ENCODE peak calls at places on chromosomes 7 and 10, in eight cellular contexts. B, J, E, H, Z, O, N and W are unnamed samples.

GRCh38 chr7:29328811-29329210 is 134.2 kb downstream of the CHN2 start:
- DNase-seq in B (no peak), J (no peak), E (no peak), H (no peak), Z (no peak), O (no peak), N (no peak), W (no peak)

GRCh38 chr7:130048906-130049305 is 2.3 kb downstream of the ZC3HC1 start:
- DNase-seq in B (no peak), J (no peak), E (no peak), H (no peak), Z (no peak), O (no peak), N (no peak), W (no peak)

GRCh38 chr10:43061764-43062163 is 15.1 kb upstream of the RET start:
- DNase-seq in B (no peak), J (peak), E (no peak), H (no peak), Z (no peak), O (peak), N (no peak), W (no peak)

GRCh38 chr10:57338823-57339558 is 928.7 kb downstream of the IPMK start:
- DNase-seq in B (peak), J (peak), E (no peak), H (no peak), Z (peak), O (no peak), N (no peak), W (peak)

GRCh38 chr10:128803790-128804189 is 663.3 kb upstream of the MGMT start:
- DNase-seq in B (no peak), J (no peak), E (no peak), H (peak), Z (no peak), O (no peak), N (no peak), W (no peak)

GRCh38 chr10:50393784-50394183 is 142.5 kb upstream of the ASAH2 start:
- DNase-seq in B (peak), J (peak), E (no peak), H (no peak), Z (peak), O (no peak), N (no peak), W (no peak)

GRCh38 chr10:32540691-32541470 is 94.9 kb downstream of the CCDC7 start:
- DNase-seq in B (no peak), J (no peak), E (no peak), H (no peak), Z (no peak), O (no peak), N (no peak), W (no peak)

GRCh38 chr10:74977913-74978847 is 133.3 kb upstream of the SAMD8 start:
- DNase-seq in B (no peak), J (no peak), E (no peak), H (no peak), Z (no peak), O (no peak), N (no peak), W (no peak)

GRCh38 chr10:124625831-124626238 is 118.3 kb downstream of the FAM53B start:
- DNase-seq in B (no peak), J (no peak), E (no peak), H (no peak), Z (no peak), O (no peak), N (no peak), W (no peak)

GRCh38 chr10:48536226-48536500 is 68.7 kb downstream of the ARHGAP22 start:
- DNase-seq in B (no peak), J (no peak), E (no peak), H (no peak), Z (no peak), O (no peak), N (no peak), W (no peak)

GRCh38 chr10:48536916-48537890 is 67.7 kb downstream of the ARHGAP22 start:
- DNase-seq in B (no peak), J (no peak), E (no peak), H (peak), Z (no peak), O (no peak), N (no peak), W (no peak)

GRCh38 chr10:48533951-48534720 is 70.7 kb downstream of the ARHGAP22 start:
- DNase-seq in B (no peak), J (no peak), E (no peak), H (peak), Z (no peak), O (no peak), N (no peak), W (peak)

GRCh38 chr10:48533540-48533939 is 71.3 kb downstream of the ARHGAP22 start:
- DNase-seq in B (no peak), J (no peak), E (no peak), H (no peak), Z (no peak), O (no peak), N (no peak), W (no peak)

DNA sequence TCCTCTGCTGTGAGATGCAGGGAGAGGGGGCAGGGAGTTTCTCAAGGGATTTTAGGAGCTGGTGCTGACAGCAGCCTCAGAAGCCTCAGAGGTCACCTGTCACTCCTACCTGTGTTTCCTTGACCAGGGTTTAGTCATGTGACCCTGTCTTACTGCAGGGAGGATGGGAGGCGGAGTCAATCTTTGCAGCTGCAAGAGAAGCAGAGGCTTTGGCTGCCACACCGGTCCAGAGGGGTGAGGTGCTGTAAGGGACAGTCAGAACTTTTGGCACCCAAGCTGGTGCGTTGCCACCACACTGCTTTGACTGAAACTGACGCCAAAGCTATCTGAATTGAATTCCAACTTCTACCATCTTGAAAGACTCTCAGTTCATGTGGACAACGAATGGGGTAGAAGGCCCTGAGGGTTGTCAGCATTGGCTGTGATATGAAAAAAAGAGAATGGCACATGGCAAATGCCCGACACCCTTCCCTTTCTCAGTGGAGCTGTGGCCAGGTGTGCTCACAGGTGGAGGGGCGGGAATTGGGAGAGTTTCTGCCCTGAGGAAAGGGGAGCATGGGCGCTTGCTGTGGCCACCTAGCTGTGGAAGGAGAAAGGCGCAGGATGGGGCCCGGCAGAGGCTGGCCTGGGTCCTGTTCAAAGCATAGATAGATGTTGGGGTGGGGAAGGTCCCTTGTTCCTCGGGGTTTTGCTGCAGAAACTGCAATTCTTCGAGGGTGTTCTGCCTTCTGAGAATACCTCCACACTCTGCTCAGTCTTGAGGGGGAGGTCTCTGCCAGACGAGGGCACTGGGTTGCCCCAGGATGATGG is 69.3 kb downstream of the ARHGAP22 start:
- DNase-seq in B (no peak), J (no peak), E (no peak), H (peak), Z (no peak), O (no peak), N (no peak), W (no peak)
- TF ChIP-seq CTCF in B (no peak), J (no peak), E (no peak), H (peak), Z (no peak), O (no peak), N (no peak), W (peak)

GRCh38 chr10:100349087-100349486 is 2.1 kb downstream of the SCD start:
- DNase-seq in B (no peak), J (no peak), E (no peak), H (no peak), Z (no peak), O (no peak), N (no peak), W (no peak)

GRCh38 chr10:100349672-100350071 is 2.6 kb downstream of the SCD start:
- DNase-seq in B (no peak), J (no peak), E (no peak), H (no peak), Z (no peak), O (no peak), N (no peak), W (no peak)

GRCh38 chr10:100348389-100348927 is 1.4 kb downstream of the SCD start:
- DNase-seq in B (no peak), J (no peak), E (no peak), H (no peak), Z (no peak), O (no peak), N (no peak), W (no peak)

GRCh38 chr10:100353770-100354485 is 6.9 kb downstream of the SCD start:
- DNase-seq in B (no peak), J (no peak), E (no peak), H (peak), Z (no peak), O (no peak), N (no peak), W (no peak)

GRCh38 chr10:100350914-100351485 is 4.0 kb downstream of the SCD start:
- DNase-seq in B (no peak), J (no peak), E (no peak), H (no peak), Z (no peak), O (no peak), N (no peak), W (no peak)
- H3K4me3 ChIP-seq in B (no peak), J (no peak), E (no peak), H (peak), Z (no peak), O (no peak), N (peak), W (no peak)

DNA sequence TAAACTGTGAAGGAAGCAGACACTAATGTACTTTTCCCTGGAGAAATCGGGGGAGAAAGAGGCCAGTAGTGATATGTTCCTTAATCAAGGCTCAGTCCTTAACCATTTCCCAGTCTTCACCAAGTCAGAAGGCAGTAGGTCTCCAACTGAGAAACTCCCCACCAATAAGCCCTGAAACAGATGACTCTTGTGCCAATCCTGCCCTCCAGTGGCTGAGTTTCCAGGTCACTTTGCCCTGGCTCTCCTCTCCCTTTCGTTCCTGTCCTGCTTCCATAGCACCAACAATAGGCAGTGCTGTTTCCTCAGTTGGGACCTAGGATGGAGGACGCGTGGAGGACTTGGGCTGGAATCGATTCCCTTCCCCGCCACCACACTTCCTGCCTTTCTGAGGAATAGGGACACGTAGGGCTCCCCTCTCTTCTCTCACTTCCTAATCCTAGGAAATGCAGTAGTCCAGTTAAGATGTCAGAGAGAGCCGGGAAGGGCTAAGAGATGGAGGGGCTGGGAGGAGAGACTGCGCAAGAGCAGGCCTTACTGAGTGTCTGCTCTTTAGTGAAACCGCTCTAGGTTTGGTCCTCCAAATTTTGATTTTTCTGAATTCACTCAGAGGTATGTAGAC is 23.4 kb downstream of the ATOH7 start:
- DNase-seq in B (peak), J (peak), E (no peak), H (peak), Z (peak), O (no peak), N (no peak), W (peak)
- TF ChIP-seq CTCF in B (peak), J (peak), E (peak), H (peak), Z (peak), O (no peak), N (peak), W (peak)

GRCh38 chr10:26640391-26640790 is 57.1 kb upstream of the PDSS1 start:
- DNase-seq in B (no peak), J (no peak), E (no peak), H (no peak), Z (no peak), O (no peak), N (no peak), W (no peak)
- H3K4me3 ChIP-seq in B (no peak), J (no peak), E (no peak), H (no peak), Z (no peak), O (no peak), N (no peak), W (no peak)

GRCh38 chr7:158495780-158496179 is 91.8 kb downstream of the PTPRN2 start:
- DNase-seq in B (no peak), J (no peak), E (no peak), H (peak), Z (peak), O (no peak), N (no peak), W (no peak)
- TF ChIP-seq CTCF in B (no peak), J (no peak), E (no peak), H (peak), Z (peak), O (no peak), N (no peak), W (no peak)

GRCh38 chr7:27182285-27182827 is 2.7 kb downstream of the HOXA11 start:
- DNase-seq in B (no peak), J (no peak), E (peak), H (no peak), Z (no peak), O (no peak), N (no peak), W (no peak)

GRCh38 chr7:27181176-27181520 is 3.9 kb downstream of the HOXA11 start:
- DNase-seq in B (no peak), J (no peak), E (peak), H (peak), Z (no peak), O (no peak), N (peak), W (no peak)

GRCh38 chr7:27180431-27181175 is 4.4 kb downstream of the HOXA11 start:
- DNase-seq in B (peak), J (no peak), E (peak), H (peak), Z (no peak), O (peak), N (peak), W (no peak)

GRCh38 chr7:27182861-27183681 is 2.0 kb downstream of the HOXA11 start:
- DNase-seq in B (peak), J (no peak), E (peak), H (peak), Z (no peak), O (peak), N (peak), W (no peak)

DNA sequence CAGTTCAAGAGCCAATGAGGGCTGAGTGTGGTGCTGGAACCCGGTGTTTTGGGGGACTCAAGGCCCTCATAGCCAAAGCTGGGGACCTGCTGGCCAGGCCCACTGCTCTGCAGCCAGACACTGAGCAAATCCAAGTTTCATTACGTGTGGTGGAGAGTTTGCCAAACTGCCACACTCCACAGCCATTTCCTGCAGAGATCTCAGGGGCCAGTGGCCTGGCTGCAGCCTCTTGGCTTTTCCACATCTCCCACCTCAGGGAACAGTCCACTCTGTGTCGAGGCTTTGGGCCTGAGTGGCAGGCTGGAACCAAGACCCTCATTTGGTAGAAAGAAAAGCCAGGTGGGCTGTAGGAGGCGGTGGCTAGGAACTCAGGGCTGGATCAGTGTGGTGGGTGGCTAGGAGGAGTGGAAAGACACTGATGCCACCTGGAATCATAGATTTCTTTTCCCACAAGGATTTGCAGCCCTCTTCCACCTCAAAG is 3.2 kb downstream of the HOXA11 start:
- DNase-seq in B (no peak), J (no peak), E (peak), H (peak), Z (no peak), O (no peak), N (peak), W (no peak)
- H3K4me3 ChIP-seq in B (no peak), J (no peak), E (peak), H (no peak), Z (no peak), O (no peak), N (no peak), W (peak)

DNA sequence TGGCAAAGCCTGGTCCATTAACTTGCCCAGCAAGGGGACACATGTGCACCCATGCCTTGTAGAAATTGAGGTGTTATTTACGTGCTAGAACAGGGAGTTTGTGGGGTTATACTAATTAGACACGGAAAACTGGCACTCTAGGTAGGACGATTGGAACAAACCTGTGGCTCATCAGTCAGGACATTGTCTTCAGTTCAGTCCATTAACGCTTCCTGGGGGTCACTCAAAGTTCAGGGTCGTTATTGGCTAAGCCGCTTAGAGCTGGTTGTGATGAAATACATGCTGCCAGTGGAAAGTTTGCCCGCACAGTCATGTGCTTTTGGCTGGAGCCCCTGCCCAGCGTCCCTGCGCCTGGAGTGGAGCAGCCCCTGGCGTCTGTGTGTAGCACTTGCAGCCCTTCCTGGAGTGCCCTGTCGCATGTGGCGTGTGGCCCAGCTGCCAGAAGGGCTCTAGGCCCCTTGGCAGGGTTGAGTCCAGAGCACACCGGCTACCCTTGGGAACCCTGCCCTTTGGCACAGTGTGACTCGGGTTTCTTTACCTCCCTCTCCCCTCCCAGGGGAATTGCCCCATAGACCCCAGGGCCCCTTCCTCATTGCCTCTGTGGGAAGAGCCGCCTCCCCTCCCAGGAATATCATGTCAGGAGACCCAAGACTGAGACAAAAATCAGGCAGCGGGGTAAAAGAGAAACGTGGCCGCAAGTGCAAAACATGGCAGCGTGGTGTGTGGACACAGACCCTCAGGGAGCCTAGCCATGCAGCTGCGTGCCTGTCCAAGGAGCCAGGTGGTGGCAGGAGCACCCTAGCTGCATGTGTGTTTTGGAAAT is 9.8 kb downstream of the ZNF775 start:
- DNase-seq in B (no peak), J (peak), E (peak), H (peak), Z (peak), O (peak), N (peak), W (no peak)
- TF ChIP-seq CTCF in B (peak), J (peak), E (peak), H (peak), Z (peak), O (peak), N (peak), W (peak)